ENCODE peak calls at places on chromosomes 11 and 22, in seven cellular contexts. W is colonic mucosa, G is HepG2, U is upper lobe of right lung, O is ovary, Z is H9, N is pancreas. F is an unnamed sample.

GRCh38 chr22:22942511-22943329 is 55.1 kb downstream of the IGLL5 start:
- DNase-seq in W (peak; percentile 73), G (peak; percentile 44), U (peak; percentile 67), O (peak; percentile 51), Z (peak; percentile 82), N (peak; percentile 49), F (peak; percentile 11)

GRCh38 chr11:11789735-11790369 is 51.9 kb upstream of the USP47 start:
- DNase-seq in W (no peak), G (no peak), U (no peak), O (peak; percentile 34), Z (no peak), N (no peak), F (no peak)

GRCh38 chr11:69309800-69310280 is 15.9 kb downstream of the MYEOV start:
- DNase-seq in W (no peak), G (no peak), U (no peak), O (no peak), Z (no peak), N (no peak), F (no peak)

GRCh38 chr11:46504817-46505613 is 88.8 kb downstream of the AMBRA1 start:
- DNase-seq in W (no peak), G (peak; percentile 67), U (no peak), O (no peak), Z (no peak), N (no peak), F (peak; percentile 66)

GRCh38 chr11:17905477-17905876 is 107.4 kb downstream of the SERGEF start:
- DNase-seq in W (no peak), G (no peak), U (no peak), O (no peak), Z (no peak), N (no peak), F (no peak)

GRCh38 chr11:117230286-117230961 is 1.4 kb downstream of the PCSK7 start:
- DNase-seq in W (no peak), G (no peak), U (no peak), O (no peak), Z (no peak), N (no peak), F (peak; percentile 29)

GRCh38 chr11:64095286-64095825 is 59.6 kb downstream of the FLRT1 start:
- DNase-seq in W (no peak), G (no peak), U (no peak), O (no peak), Z (no peak), N (no peak), F (no peak)

GRCh38 chr11:78050964-78051831 is 12.5 kb upstream of the THRSP start:
- DNase-seq in W (no peak), G (peak; percentile 65), U (no peak), O (no peak), Z (peak; percentile 50), N (no peak), F (peak; percentile 81)

GRCh38 chr22:20271114-20271994 is 3.2 kb upstream of the RTN4R start:
- DNase-seq in W (no peak), G (no peak), U (peak; percentile 80), O (no peak), Z (no peak), N (peak; percentile 74), F (no peak)

GRCh38 chr22:22761606-22761962 is 117.2 kb downstream of the GGTLC2 start:
- DNase-seq in W (no peak), G (no peak), U (no peak), O (no peak), Z (no peak), N (no peak), F (peak; percentile 2)

GRCh38 chr22:37282385-37282677 is at the start of gene CYTH4:
- DNase-seq in W (peak; percentile 55), G (no peak), U (peak; percentile 89), O (no peak), Z (no peak), N (no peak), F (peak; percentile 37)

GRCh38 chr11:59263225-59263894 is 50.6 kb upstream of the MPEG1 start:
- DNase-seq in W (peak; percentile 60), G (peak; percentile 9), U (no peak), O (no peak), Z (peak; percentile 79), N (peak; percentile 40), F (peak; percentile 16)

GRCh38 chr11:78773503-78773902 is 198.8 kb upstream of the NARS2 start:
- DNase-seq in W (no peak), G (no peak), U (no peak), O (no peak), Z (no peak), N (no peak), F (no peak)

GRCh38 chr11:36411202-36411640 is 98.9 kb downstream of the TRAF6 start:
- DNase-seq in W (peak; percentile 42), G (no peak), U (peak; percentile 64), O (no peak), Z (no peak), N (no peak), F (no peak)

GRCh38 chr11:30360741-30361140 is 37.8 kb downstream of the ARL14EP start:
- DNase-seq in W (no peak), G (no peak), U (no peak), O (no peak), Z (no peak), N (no peak), F (peak; percentile 74)

GRCh38 chr22:50153756-50154140 is 16.8 kb upstream of the PANX2 start:
- DNase-seq in W (no peak), G (no peak), U (no peak), O (no peak), Z (no peak), N (no peak), F (no peak)

GRCh38 chr11:60396382-60396781 is at the start of gene MS4A14:
- DNase-seq in W (no peak), G (no peak), U (no peak), O (no peak), Z (no peak), N (no peak), F (no peak)

GRCh38 chr11:34234086-34234740 is 123.6 kb downstream of the ABTB2 start:
- DNase-seq in W (peak; percentile 86), G (no peak), U (no peak), O (no peak), Z (peak; percentile 87), N (peak; percentile 37), F (peak; percentile 72)

GRCh38 chr22:23547818-23548500 is 32.1 kb downstream of the IGLL1 start:
- DNase-seq in W (no peak), G (no peak), U (peak; percentile 15), O (no peak), Z (no peak), N (no peak), F (peak; percentile 10)

GRCh38 chr11:1574256-1575242 is 2.5 kb upstream of the DUSP8 start:
- DNase-seq in W (peak; percentile 82), G (no peak), U (peak; percentile 77), O (peak; percentile 63), Z (peak; percentile 63), N (peak; percentile 76), F (peak; percentile 24)

GRCh38 chr11:119573858-119574257 is 150.9 kb upstream of the THY1 start:
- DNase-seq in W (no peak), G (no peak), U (no peak), O (no peak), Z (peak; percentile 5), N (no peak), F (no peak)

GRCh38 chr22:46104881-46105493 is 45.3 kb upstream of the PPARA start:
- DNase-seq in W (no peak), G (no peak), U (no peak), O (peak; percentile 57), Z (no peak), N (no peak), F (no peak)
- H3K4me1 ChIP-seq in W (no peaks in the 10 kb centered on the region), G (peaks cover 54% of the 10 kb centered on the region), U (peaks cover 78% of the 10 kb centered on the region), O (peaks cover 72% of the 10 kb centered on the region), Z (no peaks in the 10 kb centered on the region), N (peaks cover 70% of the 10 kb centered on the region), F (peaks cover 98% of the 10 kb centered on the region)

GRCh38 chr22:48838846-48839730 is 988.6 kb downstream of the BRD1 start:
- DNase-seq in W (no peak), G (no peak), U (peak; percentile 56), O (no peak), Z (no peak), N (no peak), F (no peak)
- H3K4me1 ChIP-seq in W (no peaks in the 10 kb centered on the region), G (no peaks in the 10 kb centered on the region), U (no peaks in the 10 kb centered on the region), O (no peaks in the 10 kb centered on the region), Z (no peaks in the 10 kb centered on the region), N (no peaks in the 10 kb centered on the region), F (no peaks in the 10 kb centered on the region)

GRCh38 chr22:39685336-39686177 is 115.0 kb downstream of the CACNA1I start:
- DNase-seq in W (no peak), G (no peak), U (no peak), O (no peak), Z (no peak), N (no peak), F (no peak)
- H3K4me1 ChIP-seq in W (no peaks in the 10 kb centered on the region), G (no peaks in the 10 kb centered on the region), U (no peaks in the 10 kb centered on the region), O (no peaks in the 10 kb centered on the region), Z (no peaks in the 10 kb centered on the region), N (no peaks in the 10 kb centered on the region), F (no peaks in the 10 kb centered on the region)

DNA sequence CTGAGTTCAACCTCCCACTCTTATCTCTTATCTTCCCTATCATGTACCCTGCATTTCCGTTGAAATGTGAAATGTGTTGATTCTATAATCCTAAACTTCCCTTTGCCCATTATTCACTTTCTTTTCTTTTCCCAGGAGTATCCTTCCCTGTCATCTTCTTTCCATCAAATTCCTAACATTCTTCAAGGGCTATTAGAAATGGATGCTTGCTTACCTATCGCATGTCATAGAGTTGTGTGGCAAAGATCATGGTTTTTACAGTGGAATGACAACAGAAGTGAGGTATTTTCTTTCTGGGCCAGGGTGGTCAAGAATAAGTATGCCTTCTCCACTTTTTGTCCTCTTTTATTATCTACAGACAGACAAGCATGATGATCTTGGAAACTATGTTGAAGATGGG is 124.4 kb upstream of the SLC5A12 start:
- DNase-seq in W (no peak), G (no peak), U (no peak), O (no peak), Z (no peak), N (no peak), F (no peak)
- H3K4me1 ChIP-seq in W (no peaks in the 10 kb centered on the region), G (no peaks in the 10 kb centered on the region), U (no peaks in the 10 kb centered on the region), O (no peaks in the 10 kb centered on the region), Z (peaks cover 2% of the 10 kb centered on the region), N (no peaks in the 10 kb centered on the region), F (no peaks in the 10 kb centered on the region)

F was measured in mammary epithelial cell.